ENCODE peak calls at places on chromosomes 7 and 10, in seven cellular contexts. One of them, this sample, is unnamed.

GRCh38 chr7:136251826-136252225 is 274.7 kb upstream of the MTPN start:
- DNase-seq in T-helper 1 cell: no peak
- DNase-seq in A673: no peak
- DNase-seq in NCI-H345: no peak
- DNase-seq in ureter: no peak
- DNase-seq in NCI-H460: no peak
- DNase-seq in NCI-H1092: no peak
- DNase-seq in this sample: no peak

GRCh38 chr7:491292-491957 is 28.2 kb downstream of the PDGFA start:
- DNase-seq in NCI-H460: no peak
- DNase-seq in NCI-H1092: no peak
- DNase-seq in A673: no peak
- DNase-seq in ureter: no peak
- DNase-seq in T-helper 1 cell: no peak
- DNase-seq in NCI-H345: no peak
- DNase-seq in this sample: no peak

GRCh38 chr10:30027057-30028005 is 32.1 kb downstream of the JCAD start:
- DNase-seq in A673: no peak
- DNase-seq in T-helper 1 cell: peak; percentile 77
- DNase-seq in NCI-H345: peak; percentile 1
- DNase-seq in ureter: peak; percentile 83
- DNase-seq in NCI-H1092: no peak
- DNase-seq in NCI-H460: no peak
- DNase-seq in this sample: no peak

GRCh38 chr10:5782174-5782573 is 31.1 kb downstream of the GDI2 start:
- DNase-seq in ureter: no peak
- DNase-seq in A673: no peak
- DNase-seq in NCI-H460: no peak
- DNase-seq in NCI-H1092: no peak
- DNase-seq in T-helper 1 cell: no peak
- DNase-seq in NCI-H345: no peak
- DNase-seq in this sample: no peak

GRCh38 chr7:107672183-107672582 is 11.6 kb downstream of the SLC26A4 start:
- DNase-seq in A673: no peak
- DNase-seq in NCI-H1092: no peak
- DNase-seq in NCI-H345: no peak
- DNase-seq in ureter: no peak
- DNase-seq in NCI-H460: no peak
- DNase-seq in T-helper 1 cell: no peak
- DNase-seq in this sample: no peak

GRCh38 chr10:110898391-110898790 is 20.6 kb downstream of the BBIP1 start:
- DNase-seq in NCI-H345: no peak
- DNase-seq in T-helper 1 cell: no peak
- DNase-seq in ureter: no peak
- DNase-seq in NCI-H460: no peak
- DNase-seq in NCI-H1092: no peak
- DNase-seq in A673: no peak
- DNase-seq in this sample: no peak

GRCh38 chr10:132512693-132513345 is 24.8 kb upstream of the INPP5A start:
- DNase-seq in T-helper 1 cell: no peak
- DNase-seq in NCI-H460: no peak
- DNase-seq in ureter: no peak
- DNase-seq in NCI-H345: no peak
- DNase-seq in A673: no peak
- DNase-seq in NCI-H1092: no peak
- DNase-seq in this sample: peak; percentile 10

GRCh38 chr10:132396495-132397035 is 435 bp upstream of the PWWP2B start:
- DNase-seq in NCI-H345: no peak
- DNase-seq in NCI-H460: peak; percentile 56
- DNase-seq in A673: peak; percentile 73
- DNase-seq in ureter: no peak
- DNase-seq in T-helper 1 cell: peak; percentile 54
- DNase-seq in NCI-H1092: no peak
- DNase-seq in this sample: peak; percentile 70

GRCh38 chr7:34719651-34720050 is 61.6 kb downstream of the NPSR1 start:
- DNase-seq in T-helper 1 cell: no peak
- DNase-seq in A673: no peak
- DNase-seq in NCI-H345: no peak
- DNase-seq in NCI-H460: no peak
- DNase-seq in NCI-H1092: no peak
- DNase-seq in ureter: no peak
- DNase-seq in this sample: no peak

GRCh38 chr10:33485276-33485675 is 150.8 kb upstream of the NRP1 start:
- DNase-seq in T-helper 1 cell: no peak
- DNase-seq in ureter: no peak
- DNase-seq in NCI-H1092: no peak
- DNase-seq in A673: no peak
- DNase-seq in NCI-H460: no peak
- DNase-seq in NCI-H345: no peak
- DNase-seq in this sample: no peak

GRCh38 chr7:142188846-142189245 is 69.0 kb downstream of the PRSS58 start:
- DNase-seq in ureter: no peak
- DNase-seq in NCI-H1092: no peak
- DNase-seq in NCI-H460: no peak
- DNase-seq in NCI-H345: peak; percentile 15
- DNase-seq in A673: peak; percentile 15
- DNase-seq in T-helper 1 cell: no peak
- DNase-seq in this sample: no peak

GRCh38 chr10:131876543-131876942 is 24.3 kb upstream of the PPP2R2D start:
- DNase-seq in A673: no peak
- DNase-seq in ureter: no peak
- DNase-seq in T-helper 1 cell: no peak
- DNase-seq in NCI-H1092: no peak
- DNase-seq in NCI-H345: no peak
- DNase-seq in NCI-H460: no peak
- DNase-seq in this sample: no peak

GRCh38 chr10:62422068-62422590 is 48.0 kb downstream of the ZNF365 start:
- DNase-seq in NCI-H460: no peak
- DNase-seq in NCI-H345: no peak
- DNase-seq in T-helper 1 cell: no peak
- DNase-seq in NCI-H1092: no peak
- DNase-seq in ureter: no peak
- DNase-seq in A673: no peak
- DNase-seq in this sample: no peak

GRCh38 chr7:44276571-44277101 is 48.8 kb downstream of the CAMK2B start:
- DNase-seq in A673: no peak
- DNase-seq in ureter: no peak
- DNase-seq in NCI-H1092: no peak
- DNase-seq in NCI-H460: no peak
- DNase-seq in T-helper 1 cell: no peak
- DNase-seq in NCI-H345: no peak
- DNase-seq in this sample: peak; percentile 12

GRCh38 chr7:135755351-135755753 is 6.7 kb upstream of the FAM180A start:
- DNase-seq in A673: no peak
- DNase-seq in ureter: no peak
- DNase-seq in NCI-H1092: peak; percentile 94
- DNase-seq in NCI-H345: peak; percentile 74
- DNase-seq in NCI-H460: no peak
- DNase-seq in T-helper 1 cell: no peak
- DNase-seq in this sample: peak; percentile 79

GRCh38 chr10:114316744-114317143 is 77.7 kb downstream of the VWA2 start:
- DNase-seq in ureter: no peak
- DNase-seq in NCI-H460: no peak
- DNase-seq in NCI-H1092: no peak
- DNase-seq in A673: no peak
- DNase-seq in T-helper 1 cell: no peak
- DNase-seq in NCI-H345: no peak
- DNase-seq in this sample: no peak

GRCh38 chr7:50610521-50611277 is 45.5 kb upstream of the DDC start:
- DNase-seq in NCI-H345: no peak
- DNase-seq in NCI-H460: no peak
- DNase-seq in ureter: no peak
- DNase-seq in NCI-H1092: no peak
- DNase-seq in A673: no peak
- DNase-seq in T-helper 1 cell: peak; percentile 40
- DNase-seq in this sample: no peak

GRCh38 chr7:144057954-144058353 is 9.2 kb downstream of the OR2A5 start:
- DNase-seq in NCI-H1092: no peak
- DNase-seq in A673: no peak
- DNase-seq in ureter: no peak
- DNase-seq in NCI-H460: no peak
- DNase-seq in NCI-H345: no peak
- DNase-seq in T-helper 1 cell: no peak
- DNase-seq in this sample: no peak

GRCh38 chr7:128867241-128867640 is 4.6 kb downstream of the ATP6V1F start:
- DNase-seq in T-helper 1 cell: no peak
- DNase-seq in ureter: no peak
- DNase-seq in NCI-H460: no peak
- DNase-seq in NCI-H345: no peak
- DNase-seq in A673: no peak
- DNase-seq in NCI-H1092: no peak
- DNase-seq in this sample: no peak

GRCh38 chr10:94274142-94274787 is 88.5 kb downstream of the NOC3L start:
- DNase-seq in NCI-H345: no peak
- DNase-seq in ureter: peak; percentile 54
- DNase-seq in T-helper 1 cell: no peak
- DNase-seq in NCI-H460: no peak
- DNase-seq in A673: no peak
- DNase-seq in NCI-H1092: no peak
- DNase-seq in this sample: peak; percentile 61

GRCh38 chr10:77416327-77417135 is 221.1 kb downstream of the KCNMA1 start:
- DNase-seq in T-helper 1 cell: no peak
- DNase-seq in NCI-H1092: no peak
- DNase-seq in NCI-H460: no peak
- DNase-seq in ureter: no peak
- DNase-seq in A673: no peak
- DNase-seq in NCI-H345: no peak
- DNase-seq in this sample: no peak

GRCh38 chr10:76624470-76624869 is 1013.1 kb downstream of the KCNMA1 start:
- DNase-seq in NCI-H345: no peak
- DNase-seq in NCI-H460: no peak
- DNase-seq in NCI-H1092: no peak
- DNase-seq in T-helper 1 cell: no peak
- DNase-seq in A673: no peak
- DNase-seq in ureter: no peak
- DNase-seq in this sample: no peak